ENCODE peak calls at places on chromosomes 5 and 9, in nine cellular contexts. Q, B, L, I, H, A, W, D and Z are unnamed samples.

GRCh38 chr5:66015296-66015960 is 89.1 kb downstream of the ERBIN start:
- DNase-seq in Q (no peak), B (no peak), L (no peak), I (no peak), H (no peak), A (no peak), W (no peak), D (no peak), Z (no peak)

GRCh38 chr5:35185518-35185917 is 44.8 kb downstream of the PRLR start:
- DNase-seq in Q (no peak), B (no peak), L (no peak), I (no peak), H (no peak), A (no peak), W (no peak), D (no peak), Z (no peak)

GRCh38 chr5:122515709-122516431 is 203.8 kb downstream of the SNCAIP start:
- DNase-seq in Q (no peak), B (peak), L (peak), I (no peak), H (no peak), A (no peak), W (peak), D (no peak), Z (no peak)

GRCh38 chr9:2024888-2025781 is 10.0 kb downstream of the SMARCA2 start:
- DNase-seq in Q (no peak), B (no peak), L (no peak), I (no peak), H (no peak), A (no peak), W (no peak), D (no peak), Z (no peak)

GRCh38 chr9:127473501-127473900 is 22.2 kb downstream of the LRSAM1 start:
- DNase-seq in Q (no peak), B (no peak), L (no peak), I (no peak), H (no peak), A (no peak), W (no peak), D (no peak), Z (no peak)

GRCh38 chr5:23490993-23491392 is 16.4 kb upstream of the PRDM9 start:
- DNase-seq in Q (no peak), B (no peak), L (no peak), I (no peak), H (no peak), A (no peak), W (no peak), D (no peak), Z (no peak)

GRCh38 chr9:88534456-88535225 is at the start of gene NXNL2:
- DNase-seq in Q (peak), B (peak), L (no peak), I (no peak), H (no peak), A (no peak), W (peak), D (peak), Z (peak)

GRCh38 chr5:132870801-132871200 is 2.7 kb upstream of the LEAP2 start:
- DNase-seq in Q (no peak), B (no peak), L (no peak), I (no peak), H (no peak), A (no peak), W (no peak), D (no peak), Z (no peak)

GRCh38 chr9:121541945-121542344 is 42.3 kb upstream of the GGTA1 start:
- DNase-seq in Q (no peak), B (no peak), L (no peak), I (no peak), H (no peak), A (no peak), W (no peak), D (no peak), Z (no peak)

GRCh38 chr5:36739751-36740221 is 133.4 kb downstream of the SLC1A3 start:
- DNase-seq in Q (peak), B (peak), L (peak), I (peak), H (peak), A (peak), W (peak), D (peak), Z (peak)

GRCh38 chr5:172953776-172954189 is 5.4 kb upstream of the RPL26L1 start:
- DNase-seq in Q (no peak), B (no peak), L (no peak), I (no peak), H (no peak), A (no peak), W (no peak), D (no peak), Z (no peak)

GRCh38 chr9:16825971-16826370 is 44.5 kb downstream of the BNC2 start:
- DNase-seq in Q (no peak), B (peak), L (no peak), I (no peak), H (no peak), A (no peak), W (peak), D (no peak), Z (no peak)

GRCh38 chr9:93302586-93303257 is 118.8 kb downstream of the WNK2 start:
- DNase-seq in Q (peak), B (peak), L (no peak), I (peak), H (peak), A (peak), W (peak), D (peak), Z (peak)

GRCh38 chr9:121862371-121862970 is 211.0 kb downstream of the DAB2IP start:
- DNase-seq in Q (no peak), B (no peak), L (no peak), I (no peak), H (no peak), A (no peak), W (no peak), D (no peak), Z (no peak)